ENCODE peak calls at places on chromosomes 6 and 20, in six cellular contexts. One of them, this sample, is unnamed.

GRCh38 chr6:47736083-47736700 is 37.8 kb downstream of the ADGRF4 start:
- DNase-seq in H1: no peak
- DNase-seq in GM12891: no peak
- DNase-seq in HepG2: no peak
- DNase-seq in K562: no peak
- DNase-seq in GM12878: no peak
- DNase-seq in this sample: no peak

GRCh38 chr6:105099371-105099770 is 80.4 kb downstream of the POPDC3 start:
- DNase-seq in GM12878: no peak
- DNase-seq in H1: no peak
- DNase-seq in HepG2: no peak
- DNase-seq in K562: no peak
- DNase-seq in GM12891: no peak
- DNase-seq in this sample: no peak

GRCh38 chr6:100232791-100233573 is 231.7 kb downstream of the SIM1 start:
- DNase-seq in H1: no peak
- DNase-seq in K562: no peak
- DNase-seq in HepG2: no peak
- DNase-seq in GM12891: no peak
- DNase-seq in GM12878: no peak
- DNase-seq in this sample: no peak

GRCh38 chr20:12715371-12715770 is 293.4 kb upstream of the SPTLC3 start:
- DNase-seq in GM12878: no peak
- DNase-seq in H1: no peak
- DNase-seq in HepG2: no peak
- DNase-seq in K562: no peak
- DNase-seq in GM12891: no peak
- DNase-seq in this sample: no peak

GRCh38 chr20:46215913-46216707 is 92.2 kb downstream of the CDH22 start:
- DNase-seq in HepG2: peak
- DNase-seq in GM12878: no peak
- DNase-seq in K562: peak
- DNase-seq in H1: peak
- DNase-seq in GM12891: no peak
- DNase-seq in this sample: no peak

GRCh38 chr6:3001773-3002293 is 2.1 kb downstream of the NQO2 start:
- DNase-seq in GM12878: no peak
- DNase-seq in H1: no peak
- DNase-seq in GM12891: no peak
- DNase-seq in HepG2: peak
- DNase-seq in K562: peak
- DNase-seq in this sample: no peak

GRCh38 chr6:76026101-76026500 is 46.4 kb downstream of the IMPG1 start:
- DNase-seq in HepG2: no peak
- DNase-seq in H1: peak
- DNase-seq in GM12878: no peak
- DNase-seq in K562: no peak
- DNase-seq in GM12891: no peak
- DNase-seq in this sample: no peak

GRCh38 chr6:170311696-170312095 is 5.1 kb downstream of the FAM120B start:
- DNase-seq in HepG2: no peak
- DNase-seq in K562: no peak
- DNase-seq in GM12891: no peak
- DNase-seq in H1: no peak
- DNase-seq in GM12878: no peak
- DNase-seq in this sample: no peak

GRCh38 chr6:30781697-30782424 is 37.5 kb upstream of the IER3 start:
- DNase-seq in HepG2: peak
- DNase-seq in K562: peak
- DNase-seq in H1: no peak
- DNase-seq in GM12891: no peak
- DNase-seq in GM12878: peak
- DNase-seq in this sample: no peak

GRCh38 chr6:125922322-125922860 is 34.2 kb upstream of the HINT3 start:
- DNase-seq in HepG2: no peak
- DNase-seq in K562: no peak
- DNase-seq in GM12891: no peak
- DNase-seq in H1: no peak
- DNase-seq in GM12878: no peak
- DNase-seq in this sample: no peak

GRCh38 chr6:166572370-166573261 is 13.9 kb downstream of the RAMACL start:
- DNase-seq in H1: peak
- DNase-seq in GM12878: no peak
- DNase-seq in GM12891: no peak
- DNase-seq in K562: no peak
- DNase-seq in HepG2: no peak
- DNase-seq in this sample: no peak

GRCh38 chr6:148183776-148184175 is 158.9 kb upstream of the SASH1 start:
- DNase-seq in HepG2: no peak
- DNase-seq in GM12878: no peak
- DNase-seq in K562: no peak
- DNase-seq in H1: no peak
- DNase-seq in GM12891: no peak
- DNase-seq in this sample: no peak

GRCh38 chr6:3516094-3516493 is 59.2 kb upstream of the SLC22A23 start:
- DNase-seq in K562: no peak
- DNase-seq in H1: no peak
- DNase-seq in GM12878: no peak
- DNase-seq in HepG2: no peak
- DNase-seq in GM12891: no peak
- DNase-seq in this sample: no peak

GRCh38 chr20:20463933-20464374 is 96.0 kb downstream of the INSM1 start:
- DNase-seq in H1: no peak
- DNase-seq in GM12891: no peak
- DNase-seq in GM12878: peak
- DNase-seq in K562: no peak
- DNase-seq in HepG2: no peak
- DNase-seq in this sample: no peak

GRCh38 chr6:118012944-118013343 is 105.9 kb downstream of the SLC35F1 start:
- DNase-seq in GM12878: no peak
- DNase-seq in H1: no peak
- DNase-seq in K562: no peak
- DNase-seq in GM12891: no peak
- DNase-seq in HepG2: peak
- DNase-seq in this sample: no peak

GRCh38 chr6:125307150-125307838 is 5.5 kb upstream of the HDDC2 start:
- DNase-seq in GM12878: no peak
- DNase-seq in H1: no peak
- DNase-seq in K562: peak
- DNase-seq in HepG2: peak
- DNase-seq in GM12891: no peak
- DNase-seq in this sample: no peak

GRCh38 chr6:46948699-46949098 is 27.0 kb upstream of the ADGRF5 start:
- DNase-seq in GM12878: no peak
- DNase-seq in H1: no peak
- DNase-seq in K562: no peak
- DNase-seq in GM12891: no peak
- DNase-seq in HepG2: no peak
- DNase-seq in this sample: no peak

GRCh38 chr20:18506744-18507143 is 996 bp upstream of the SEC23B start:
- DNase-seq in GM12891: no peak
- DNase-seq in GM12878: no peak
- DNase-seq in HepG2: no peak
- DNase-seq in H1: no peak
- DNase-seq in K562: no peak
- DNase-seq in this sample: no peak

GRCh38 chr6:122649701-122650100 is 39.5 kb downstream of the PKIB start:
- DNase-seq in H1: no peak
- DNase-seq in GM12878: no peak
- DNase-seq in K562: no peak
- DNase-seq in HepG2: peak
- DNase-seq in GM12891: no peak
- DNase-seq in this sample: no peak

GRCh38 chr20:9617940-9618339 is 103.5 kb downstream of the LAMP5 start:
- DNase-seq in GM12878: no peak
- DNase-seq in H1: no peak
- DNase-seq in HepG2: peak
- DNase-seq in GM12891: no peak
- DNase-seq in K562: no peak
- DNase-seq in this sample: no peak

GRCh38 chr6:35054106-35054742 is 86.9 kb downstream of the TCP11 start:
- DNase-seq in GM12878: no peak
- DNase-seq in GM12891: no peak
- DNase-seq in K562: no peak
- DNase-seq in HepG2: no peak
- DNase-seq in H1: no peak
- DNase-seq in this sample: no peak

GRCh38 chr6:35051997-35052583 is 89.0 kb downstream of the TCP11 start:
- DNase-seq in HepG2: peak
- DNase-seq in GM12891: no peak
- DNase-seq in H1: no peak
- DNase-seq in K562: no peak
- DNase-seq in GM12878: no peak
- DNase-seq in this sample: no peak

GRCh38 chr6:35051393-35051792 is 89.7 kb downstream of the TCP11 start:
- DNase-seq in HepG2: no peak
- DNase-seq in K562: no peak
- DNase-seq in GM12891: no peak
- DNase-seq in GM12878: no peak
- DNase-seq in H1: no peak
- DNase-seq in this sample: no peak

GRCh38 chr6:35053701-35054100 is 87.4 kb downstream of the TCP11 start:
- DNase-seq in GM12891: no peak
- DNase-seq in HepG2: no peak
- DNase-seq in H1: no peak
- DNase-seq in GM12878: no peak
- DNase-seq in K562: no peak
- DNase-seq in this sample: no peak

GRCh38 chr6:35052694-35053565 is 88.2 kb downstream of the TCP11 start:
- DNase-seq in H1: no peak
- DNase-seq in K562: no peak
- DNase-seq in GM12878: no peak
- DNase-seq in HepG2: no peak
- DNase-seq in GM12891: no peak
- DNase-seq in this sample: no peak
- TF ChIP-seq POLR2AphosphoS5 in H1: no peak
- TF ChIP-seq POLR2AphosphoS5 in K562: no peak
- TF ChIP-seq POLR2AphosphoS5 in GM12878: no peak
- TF ChIP-seq POLR2AphosphoS5 in HepG2: no peak
- TF ChIP-seq POLR2AphosphoS5 in GM12891: no peak
- TF ChIP-seq POLR2AphosphoS5 in this sample: no peak

DNA sequence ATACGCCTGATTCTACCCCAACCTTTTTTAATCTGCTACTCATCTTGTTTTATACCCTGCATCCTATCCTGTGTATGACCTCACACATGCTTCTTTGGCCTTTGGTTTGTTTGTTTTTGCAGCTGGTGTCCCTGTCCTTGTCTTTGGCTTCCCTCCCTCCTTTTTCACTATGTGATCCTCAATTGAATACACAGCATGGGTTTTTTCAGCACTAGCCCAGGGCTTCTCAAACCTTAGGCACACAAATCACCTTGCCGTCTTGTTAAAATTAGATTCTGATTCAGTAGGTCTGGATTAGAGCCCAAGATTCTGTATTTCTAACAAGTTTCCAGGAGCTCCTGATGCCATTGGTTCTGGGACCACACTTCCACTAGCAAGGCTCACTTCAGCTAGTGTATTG is 321.5 kb upstream of the MAN1A1 start:
- DNase-seq in HepG2: no peak
- DNase-seq in H1: no peak
- DNase-seq in GM12878: no peak
- DNase-seq in GM12891: no peak
- DNase-seq in K562: no peak
- DNase-seq in this sample: no peak
- TF ChIP-seq POLR2A in HepG2: no peak
- TF ChIP-seq POLR2A in H1: no peak
- TF ChIP-seq POLR2A in GM12878: no peak
- TF ChIP-seq POLR2A in GM12891: no peak
- TF ChIP-seq POLR2A in K562: no peak
- TF ChIP-seq POLR2A in this sample: no peak

DNA sequence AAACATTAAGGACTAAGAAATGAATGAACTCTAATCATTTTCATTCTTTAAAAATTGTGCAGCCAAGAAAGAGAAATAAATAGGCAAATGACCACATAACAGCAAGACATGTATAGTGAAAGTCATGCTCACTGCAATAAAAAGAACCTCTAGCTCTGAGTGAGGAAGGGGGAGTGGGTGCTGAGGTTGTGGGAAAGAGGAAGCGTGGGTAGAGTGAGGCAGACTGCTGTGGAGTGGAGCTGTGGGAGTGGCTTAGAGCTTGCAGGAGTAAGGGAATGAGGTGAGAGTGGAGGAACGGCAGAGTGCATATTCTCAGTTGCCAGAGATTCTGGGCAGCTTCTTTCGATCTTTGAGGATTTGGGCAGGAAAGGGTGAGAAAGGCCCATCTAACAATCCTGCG is 10.4 kb downstream of the DEFB129 start:
- DNase-seq in GM12878: no peak
- DNase-seq in H1: no peak
- DNase-seq in GM12891: no peak
- DNase-seq in HepG2: no peak
- DNase-seq in K562: no peak
- DNase-seq in this sample: no peak
- TF ChIP-seq TAF1 in GM12878: no peak
- TF ChIP-seq TAF1 in H1: no peak
- TF ChIP-seq TAF1 in GM12891: no peak
- TF ChIP-seq TAF1 in HepG2: no peak
- TF ChIP-seq TAF1 in K562: no peak
- TF ChIP-seq TAF1 in this sample: no peak

GRCh38 chr20:31632503-31633338 is 5.0 kb upstream of the COX4I2 start:
- DNase-seq in H1: no peak
- DNase-seq in HepG2: no peak
- DNase-seq in GM12878: no peak
- DNase-seq in K562: no peak
- DNase-seq in GM12891: no peak
- DNase-seq in this sample: no peak

GRCh38 chr20:31637660-31638059 is at the start of gene COX4I2:
- DNase-seq in H1: peak
- DNase-seq in HepG2: no peak
- DNase-seq in GM12891: no peak
- DNase-seq in K562: no peak
- DNase-seq in GM12878: no peak
- DNase-seq in this sample: no peak

GRCh38 chr20:31638317-31638716 is 605 bp downstream of the COX4I2 start:
- DNase-seq in HepG2: no peak
- DNase-seq in H1: no peak
- DNase-seq in GM12891: no peak
- DNase-seq in GM12878: no peak
- DNase-seq in K562: no peak
- DNase-seq in this sample: no peak

GRCh38 chr20:31630187-31630790 is 7.4 kb upstream of the COX4I2 start:
- DNase-seq in H1: no peak
- DNase-seq in GM12891: no peak
- DNase-seq in GM12878: no peak
- DNase-seq in K562: no peak
- DNase-seq in HepG2: no peak
- DNase-seq in this sample: no peak

DNA sequence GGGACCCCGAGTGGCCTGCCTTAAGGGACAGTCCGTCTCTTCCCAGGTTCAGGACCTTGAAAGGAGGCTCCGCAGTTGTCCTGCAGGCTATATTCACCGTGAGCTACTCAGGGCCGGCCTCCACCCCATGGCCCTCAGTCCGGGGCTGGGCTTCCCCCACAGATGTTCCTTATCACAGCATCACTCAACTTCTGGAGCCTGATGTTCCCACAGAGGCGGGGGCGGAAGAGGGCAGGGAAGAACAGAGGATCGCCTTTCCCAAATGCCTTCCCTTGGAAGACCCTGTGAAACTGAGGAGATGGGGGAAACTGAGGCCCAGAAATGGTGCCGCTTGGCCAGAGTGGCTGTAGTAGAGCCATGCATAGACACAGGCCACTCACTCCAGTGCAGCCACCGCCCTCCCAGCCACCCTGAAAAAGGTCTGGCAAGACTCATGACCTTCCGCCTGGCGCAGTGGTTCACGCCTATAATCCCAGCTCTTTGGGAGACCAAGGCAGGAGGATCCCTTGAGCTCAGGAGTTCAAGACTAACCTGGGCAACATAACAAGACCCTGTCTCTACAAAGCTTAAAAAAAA is 4.3 kb upstream of the COX4I2 start:
- DNase-seq in K562: peak
- DNase-seq in HepG2: no peak
- DNase-seq in GM12891: no peak
- DNase-seq in GM12878: no peak
- DNase-seq in H1: no peak
- DNase-seq in this sample: no peak
- TF ChIP-seq POLR2AphosphoS5 in K562: no peak
- TF ChIP-seq POLR2AphosphoS5 in HepG2: no peak
- TF ChIP-seq POLR2AphosphoS5 in GM12891: no peak
- TF ChIP-seq POLR2AphosphoS5 in GM12878: no peak
- TF ChIP-seq POLR2AphosphoS5 in H1: no peak
- TF ChIP-seq POLR2AphosphoS5 in this sample: no peak

This sample was measured in GM12892.